ENCODE peak calls at places on chromosomes 4 and X, in six cellular contexts. J, Q, X, F, R and I are unnamed samples.

GRCh38 chrX:153723351-153724251 is 586 bp downstream of the BCAP31 start:
- DNase-seq in R (no peak), F (peak; percentile 38), J (no peak), X (peak; percentile 41), Q (peak; percentile 41), I (peak; percentile 74)

GRCh38 chrX:116490091-116490490 is 27.3 kb upstream of the CT83 start:
- DNase-seq in J (no peak), F (peak; percentile 8), R (no peak), Q (peak; percentile 2), X (no peak), I (no peak)

GRCh38 chrX:107117993-107118321 is 665 bp downstream of the RBM41 start:
- DNase-seq in J (no peak), X (no peak), R (no peak), Q (peak; percentile 15), F (peak; percentile 3), I (no peak)

GRCh38 chr4:159941076-159941475 is 838.2 kb downstream of the RAPGEF2 start:
- DNase-seq in J (no peak), R (no peak), F (no peak), X (no peak), Q (no peak), I (no peak)

GRCh38 chrX:14290335-14290734 is 239.0 kb upstream of the GLRA2 start:
- DNase-seq in R (no peak), Q (no peak), X (no peak), F (no peak), J (no peak), I (no peak)

GRCh38 chr4:74278490-74278889 is 29.8 kb upstream of the EPGN start:
- DNase-seq in Q (no peak), F (no peak), X (no peak), R (no peak), J (no peak), I (no peak)

GRCh38 chr4:825063-825968 is 613 bp downstream of the CPLX1 start:
- DNase-seq in F (peak; percentile 6), X (no peak), Q (no peak), R (no peak), J (no peak), I (peak; percentile 63)

GRCh38 chr4:3213101-3213416 is 35.9 kb upstream of the MSANTD1 start:
- DNase-seq in J (no peak), F (no peak), Q (no peak), X (no peak), R (no peak), I (no peak)

GRCh38 chrX:130295519-130296314 is 27.0 kb upstream of the ZNF280C start:
- DNase-seq in F (peak; percentile 41), R (no peak), X (no peak), J (no peak), Q (peak; percentile 41), I (no peak)

GRCh38 chr4:146124023-146124680 is 51.4 kb upstream of the LSM6 start:
- DNase-seq in R (no peak), X (no peak), Q (no peak), J (no peak), F (peak; percentile 23), I (no peak)

GRCh38 chr4:74055096-74055495 is 16.6 kb upstream of the CXCL3 start:
- DNase-seq in J (no peak), F (no peak), R (no peak), X (no peak), Q (no peak), I (no peak)

GRCh38 chr4:83631066-83631465 is 95.2 kb downstream of the GPAT3 start:
- DNase-seq in X (no peak), J (no peak), R (no peak), F (peak; percentile 34), Q (peak; percentile 68), I (no peak)

GRCh38 chrX:21658152-21658737 is at the start of gene KLHL34:
- DNase-seq in F (no peak), R (peak; percentile 36), Q (no peak), J (no peak), X (no peak), I (no peak)

GRCh38 chrX:70124678-70125077 is 8.6 kb upstream of the IGBP1 start:
- DNase-seq in J (no peak), X (no peak), R (no peak), Q (no peak), F (no peak), I (no peak)

GRCh38 chr4:148341980-148342800 is 100.0 kb downstream of the NR3C2 start:
- DNase-seq in X (no peak), R (peak; percentile 21), Q (no peak), J (no peak), F (no peak), I (no peak)
- H3K4me3 ChIP-seq in X (no peak overlapping the region), R (no peak overlapping the region), Q (no peak overlapping the region), J (no peak overlapping the region), F (no peak overlapping the region), I (peak overlapping the region; percentile 15)

DNA sequence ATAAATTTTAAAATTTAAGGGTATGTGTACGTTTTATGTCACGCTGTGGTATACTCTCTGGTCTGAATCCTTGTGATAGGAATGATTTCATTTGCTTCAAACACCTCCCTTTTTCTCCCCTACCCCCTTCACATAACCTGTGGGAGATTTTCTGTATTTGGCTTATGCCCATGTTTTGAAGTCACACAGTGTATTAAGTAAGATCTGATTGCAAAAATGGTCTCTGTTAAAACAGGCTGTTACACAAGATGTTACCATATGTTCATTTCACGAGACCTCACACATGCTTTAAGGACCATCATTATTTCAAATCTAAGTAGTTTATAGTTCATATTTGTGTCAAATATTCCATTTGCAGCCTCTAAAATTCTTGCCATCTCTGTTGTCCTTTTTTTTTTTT is 63.5 kb downstream of the TMEM131L start:
- DNase-seq in F (peak; percentile 67), R (no peak), X (no peak), Q (peak; percentile 80), J (no peak), I (no peak)
- H3K4me3 ChIP-seq in F (no peak overlapping the region), R (no peak overlapping the region), X (peak overlapping the region; percentile 16), Q (no peak overlapping the region), J (no peak overlapping the region), I (no peak overlapping the region)

GRCh38 chr4:56129431-56129861 is 180.7 kb downstream of the CEP135 start:
- DNase-seq in Q (no peak), F (no peak), R (no peak), J (no peak), X (no peak), I (peak; percentile 75)

GRCh38 chr4:56128231-56128630 is 179.5 kb downstream of the CEP135 start:
- DNase-seq in Q (peak; percentile 76), J (no peak), F (peak; percentile 45), R (no peak), X (no peak), I (no peak)

GRCh38 chr4:56130609-56131150 is 181.9 kb downstream of the CEP135 start:
- DNase-seq in X (no peak), R (no peak), J (no peak), F (peak; percentile 6), Q (no peak), I (no peak)

GRCh38 chr4:56123547-56123946 is 174.8 kb downstream of the CEP135 start:
- DNase-seq in F (no peak), R (no peak), X (no peak), J (no peak), Q (no peak), I (no peak)

GRCh38 chr4:56127698-56128097 is 179.0 kb downstream of the CEP135 start:
- DNase-seq in F (no peak), R (no peak), X (no peak), J (no peak), Q (peak; percentile 64), I (no peak)
- H3K4me3 ChIP-seq in F (no peak overlapping the region), R (no peak overlapping the region), X (no peak overlapping the region), J (no peak overlapping the region), Q (no peak overlapping the region), I (no peak overlapping the region)

GRCh38 chr4:94933799-94934198 is 176.0 kb downstream of the BMPR1B start:
- DNase-seq in X (no peak), J (no peak), R (no peak), F (no peak), Q (no peak), I (no peak)
- H3K4me3 ChIP-seq in X (no peak overlapping the region), J (no peak overlapping the region), R (no peak overlapping the region), F (no peak overlapping the region), Q (no peak overlapping the region), I (no peak overlapping the region)

GRCh38 chr4:25658777-25659176 is 3.1 kb downstream of the SLC34A2 start:
- DNase-seq in J (no peak), Q (no peak), X (no peak), R (no peak), F (no peak), I (peak; percentile 71)

GRCh38 chr4:25654971-25655963 is at the start of gene SLC34A2:
- DNase-seq in X (no peak), J (no peak), Q (no peak), F (no peak), R (no peak), I (peak; percentile 93)

GRCh38 chr4:25654031-25654970 is 1.4 kb upstream of the SLC34A2 start:
- DNase-seq in X (no peak), Q (no peak), F (no peak), R (no peak), J (no peak), I (peak; percentile 75)

GRCh38 chr4:25658357-25658771 is 2.7 kb downstream of the SLC34A2 start:
- DNase-seq in X (no peak), Q (no peak), F (no peak), R (no peak), J (no peak), I (peak; percentile 56)

DNA sequence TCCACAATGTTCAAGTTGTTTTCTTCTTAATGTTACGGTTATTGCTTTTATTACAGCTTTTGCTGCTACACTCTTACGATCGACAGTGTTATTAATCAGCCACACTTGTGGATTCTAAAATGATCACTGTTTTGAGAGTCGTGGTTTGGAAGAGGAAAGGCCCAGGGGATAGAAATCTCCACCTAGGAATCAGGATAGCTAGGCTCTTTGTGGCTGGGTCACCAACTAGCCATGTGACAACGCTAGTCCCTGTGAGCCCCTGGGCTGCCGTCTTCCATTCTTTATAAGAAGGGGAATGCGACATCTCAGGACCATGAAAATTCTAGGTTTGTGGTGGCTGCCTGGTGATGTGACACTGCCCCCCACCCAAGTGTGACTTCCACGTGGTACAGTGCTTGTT is 380 bp downstream of the SLC34A2 start:
- DNase-seq in F (no peak), Q (no peak), X (no peak), J (no peak), R (no peak), I (no peak)
- H3K4me3 ChIP-seq in F (no peak overlapping the region), Q (no peak overlapping the region), X (no peak overlapping the region), J (no peak overlapping the region), R (no peak overlapping the region), I (peak overlapping the region; percentile 52)